ENCODE peak calls at places on chromosomes 2 and 18, in seven cellular contexts. S is esophagus squamous epithelium, H is Caki2, U is T-cell, B is caudate nucleus, A is globus pallidus, Q is substantia nigra. I is an unnamed sample.

GRCh38 chr2:102392096-102392495 is 30.9 kb upstream of the IL18RAP start:
- DNase-seq in S (no peak), H (no peak), U (no peak), B (no peak), A (no peak), Q (no peak), I (no peak)

GRCh38 chr2:98445708-98446577 is 1.3 kb downstream of the INPP4A start:
- DNase-seq in S (no peak), H (no peak), U (no peak), B (no peak), A (no peak), Q (no peak), I (no peak)

GRCh38 chr2:140597836-140598235 is 1533.0 kb downstream of the LRP1B start:
- DNase-seq in S (no peak), H (no peak), U (no peak), B (no peak), A (no peak), Q (no peak), I (no peak)

GRCh38 chr2:39094717-39095363 is 26.0 kb downstream of the SOS1 start:
- DNase-seq in S (no peak), H (no peak), U (no peak), B (no peak), A (no peak), Q (no peak), I (no peak)

GRCh38 chr2:126687503-126687902 is 31.5 kb downstream of the GYPC start:
- DNase-seq in S (no peak), H (no peak), U (no peak), B (no peak), A (no peak), Q (no peak), I (no peak)

GRCh38 chr2:190948671-190949070 is 65.3 kb downstream of the STAT1 start:
- DNase-seq in S (no peak), H (peak; percentile 87), U (no peak), B (no peak), A (no peak), Q (no peak), I (no peak)

GRCh38 chr2:73823916-73824523 is 4.7 kb upstream of the STAMBP start:
- DNase-seq in S (no peak), H (peak; percentile 35), U (peak; percentile 24), B (no peak), A (peak; percentile 77), Q (peak; percentile 25), I (peak; percentile 55)

GRCh38 chr2:75340560-75340959 is 141.2 kb upstream of the TACR1 start:
- DNase-seq in S (no peak), H (no peak), U (no peak), B (no peak), A (no peak), Q (no peak), I (no peak)

GRCh38 chr2:77666251-77666980 is 144.2 kb upstream of the LRRTM4 start:
- DNase-seq in S (no peak), H (peak; percentile 8), U (no peak), B (no peak), A (no peak), Q (no peak), I (no peak)

GRCh38 chr2:159070235-159070634 is 101.8 kb downstream of the TANC1 start:
- DNase-seq in S (no peak), H (no peak), U (no peak), B (no peak), A (no peak), Q (no peak), I (no peak)

GRCh38 chr2:188974184-188974583 is at the start of gene COL3A1:
- DNase-seq in S (no peak), H (no peak), U (no peak), B (no peak), A (no peak), Q (no peak), I (no peak)

GRCh38 chr2:196170681-196171247 is 614 bp downstream of the STK17B start:
- DNase-seq in S (no peak), H (no peak), U (peak; percentile 43), B (no peak), A (peak; percentile 20), Q (no peak), I (no peak)

GRCh38 chr2:217790681-217791392 is 212.0 kb downstream of the TNS1 start:
- DNase-seq in S (no peak), H (no peak), U (no peak), B (peak; percentile 36), A (no peak), Q (no peak), I (no peak)

GRCh38 chr18:35131387-35132283 is 90.4 kb downstream of the MAPRE2 start:
- DNase-seq in S (no peak), H (no peak), U (no peak), B (peak; percentile 59), A (peak; percentile 91), Q (peak; percentile 69), I (no peak)

GRCh38 chr2:8115966-8116365 is 565.9 kb upstream of the ID2 start:
- DNase-seq in S (no peak), H (no peak), U (no peak), B (no peak), A (no peak), Q (no peak), I (no peak)

GRCh38 chr18:13625843-13626543 is 100.4 kb downstream of the FAM210A start:
- DNase-seq in S (no peak), H (no peak), U (no peak), B (no peak), A (no peak), Q (no peak), I (no peak)

GRCh38 chr2:67790622-67791021 is 272.2 kb downstream of the C1D start:
- DNase-seq in S (no peak), H (no peak), U (no peak), B (no peak), A (no peak), Q (no peak), I (no peak)

GRCh38 chr2:105682401-105682800 is 62.3 kb upstream of the NCK2 start:
- DNase-seq in S (no peak), H (no peak), U (no peak), B (no peak), A (peak; percentile 51), Q (peak; percentile 24), I (no peak)

GRCh38 chr2:224982910-224983688 is 59.2 kb downstream of the DOCK10 start:
- DNase-seq in S (no peak), H (no peak), U (peak; percentile 61), B (no peak), A (peak; percentile 66), Q (no peak), I (no peak)

GRCh38 chr2:23287250-23287704 is 97.7 kb upstream of the KLHL29 start:
- DNase-seq in S (no peak), H (no peak), U (no peak), B (no peak), A (no peak), Q (no peak), I (no peak)

GRCh38 chr2:44548221-44549098 is 186.7 kb downstream of the CAMKMT start:
- DNase-seq in S (no peak), H (no peak), U (no peak), B (no peak), A (no peak), Q (no peak), I (no peak)

GRCh38 chr2:231614559-231615057 is 21.9 kb downstream of the TEX44 start:
- DNase-seq in S (no peak), H (peak; percentile 20), U (no peak), B (peak; percentile 59), A (no peak), Q (peak; percentile 77), I (peak; percentile 62)

GRCh38 chr2:49813208-49813607 is 658.9 kb upstream of the FSHR start:
- DNase-seq in S (no peak), H (no peak), U (no peak), B (no peak), A (no peak), Q (no peak), I (no peak)

GRCh38 chr2:203240491-203240890 is 1.7 kb downstream of the CYP20A1 start:
- DNase-seq in S (no peak), H (no peak), U (no peak), B (no peak), A (no peak), Q (no peak), I (no peak)

GRCh38 chr18:3069671-3070433 is 56.9 kb upstream of the LPIN2 start:
- DNase-seq in S (no peak), H (no peak), U (no peak), B (no peak), A (no peak), Q (no peak), I (no peak)

GRCh38 chr2:235594041-235594440 is 100.2 kb downstream of the AGAP1 start:
- DNase-seq in S (no peak), H (no peak), U (no peak), B (no peak), A (peak; percentile 88), Q (peak; percentile 19), I (peak; percentile 62)

GRCh38 chr2:165837122-165837521 is 43.1 kb upstream of the GALNT3 start:
- DNase-seq in S (no peak), H (no peak), U (no peak), B (no peak), A (no peak), Q (no peak), I (no peak)

GRCh38 chr2:153476491-153477095 is 2.0 kb downstream of the RPRM start:
- DNase-seq in S (no peak), H (no peak), U (no peak), B (no peak), A (no peak), Q (no peak), I (no peak)

GRCh38 chr2:29655391-29656086 is 265.8 kb downstream of the ALK start:
- DNase-seq in S (no peak), H (no peak), U (no peak), B (no peak), A (no peak), Q (no peak), I (no peak)

GRCh38 chr2:40760071-40760666 is 308.3 kb upstream of the SLC8A1 start:
- DNase-seq in S (no peak), H (peak; percentile 48), U (no peak), B (no peak), A (no peak), Q (no peak), I (no peak)

GRCh38 chr2:164178835-164179470 is 442.3 kb downstream of the GRB14 start:
- DNase-seq in S (no peak), H (peak; percentile 21), U (no peak), B (no peak), A (no peak), Q (no peak), I (no peak)

GRCh38 chr18:44729631-44730101 is 49.0 kb downstream of the SETBP1 start:
- DNase-seq in S (no peak), H (no peak), U (peak; percentile 30), B (no peak), A (no peak), Q (no peak), I (no peak)

GRCh38 chr2:180222642-180223041 is 215.5 kb upstream of the CWC22 start:
- DNase-seq in S (no peak), H (peak; percentile 53), U (no peak), B (no peak), A (no peak), Q (no peak), I (no peak)

GRCh38 chr2:155368934-155369333 is 670.4 kb downstream of the KCNJ3 start:
- DNase-seq in S (no peak), H (no peak), U (no peak), B (no peak), A (no peak), Q (no peak), I (no peak)

GRCh38 chr2:20635096-20635475 is 15.8 kb downstream of the HS1BP3 start:
- DNase-seq in S (no peak), H (no peak), U (no peak), B (no peak), A (no peak), Q (no peak), I (no peak)

GRCh38 chr2:113105047-113105446 is 22.4 kb upstream of the IL1RN start:
- DNase-seq in S (no peak), H (peak; percentile 15), U (no peak), B (no peak), A (no peak), Q (no peak), I (no peak)

GRCh38 chr18:59311631-59312030 is 6.8 kb downstream of the CPLX4 start:
- DNase-seq in S (no peak), H (no peak), U (no peak), B (no peak), A (no peak), Q (no peak), I (no peak)